ENCODE peak calls at places on chromosomes 12 and 14, in six cellular contexts. I, B, J, A, Y and E are unnamed samples.
A peak's percentile ranks its signal among the peaks of the same experiment; 100 is the strongest.

GRCh38 chr12:51986834-51987233 is 19.9 kb upstream of the TAMALIN start:
- DNase-seq in I (no peak), B (no peak), J (no peak), A (no peak), Y (no peak), E (no peak)

GRCh38 chr14:69484444-69485113 is at the start of gene PLEKHD1:
- DNase-seq in I (peak; percentile 87), B (peak; percentile 18), J (peak; percentile 56), A (peak; percentile 13), Y (no peak), E (peak; percentile 80)

GRCh38 chr14:42192659-42193425 is 586.2 kb downstream of the LRFN5 start:
- DNase-seq in I (no peak), B (peak; percentile 65), J (peak; percentile 98), A (peak; percentile 99), Y (no peak), E (no peak)

GRCh38 chr14:90495357-90496276 is 98.8 kb downstream of the CALM1 start:
- DNase-seq in I (peak; percentile 28), B (no peak), J (peak; percentile 69), A (peak; percentile 75), Y (peak; percentile 45), E (peak; percentile 94)

GRCh38 chr12:63078911-63079310 is 72.1 kb downstream of the AVPR1A start:
- DNase-seq in I (no peak), B (no peak), J (no peak), A (no peak), Y (no peak), E (peak; percentile 20)

GRCh38 chr14:91568626-91569025 is 58.5 kb upstream of the PPP4R3A start:
- DNase-seq in I (no peak), B (no peak), J (peak; percentile 21), A (no peak), Y (no peak), E (no peak)

GRCh38 chr14:39315859-39316444 is 82.2 kb downstream of the MIA2 start:
- DNase-seq in I (no peak), B (no peak), J (no peak), A (no peak), Y (no peak), E (peak; percentile 73)

GRCh38 chr14:56199095-56199975 is 81.1 kb downstream of the PELI2 start:
- DNase-seq in I (no peak), B (no peak), J (no peak), A (peak; percentile 97), Y (no peak), E (no peak)

GRCh38 chr14:23604675-23605170 is 26.1 kb upstream of the JPH4 start:
- DNase-seq in I (no peak), B (no peak), J (no peak), A (no peak), Y (no peak), E (no peak)

GRCh38 chr14:49405291-49405690 is 180.9 kb downstream of the RPS29 start:
- DNase-seq in I (no peak), B (no peak), J (peak; percentile 52), A (peak; percentile 50), Y (no peak), E (no peak)

GRCh38 chr12:119621878-119622277 is 28.3 kb downstream of the TMEM233 start:
- DNase-seq in I (no peak), B (no peak), J (no peak), A (peak; percentile 2), Y (no peak), E (no peak)

GRCh38 chr12:100279612-100280244 is 12.8 kb downstream of the SCYL2 start:
- DNase-seq in I (no peak), B (no peak), J (no peak), A (peak; percentile 11), Y (no peak), E (peak; percentile 30)

GRCh38 chr12:71969330-71969729 is 30.7 kb downstream of the TPH2 start:
- DNase-seq in I (no peak), B (no peak), J (no peak), A (no peak), Y (no peak), E (no peak)

GRCh38 chr12:50287271-50287670 is 4.0 kb upstream of the LIMA1 start:
- DNase-seq in I (no peak), B (no peak), J (no peak), A (no peak), Y (no peak), E (no peak)

GRCh38 chr14:54046250-54046649 is 89.6 kb upstream of the BMP4 start:
- DNase-seq in I (no peak), B (no peak), J (no peak), A (no peak), Y (no peak), E (no peak)

GRCh38 chr14:73591690-73592448 is at the start of gene ACOT4:
- DNase-seq in I (peak; percentile 77), B (no peak), J (peak; percentile 65), A (peak; percentile 46), Y (no peak), E (peak; percentile 50)

GRCh38 chr14:39426605-39427004 is 5.6 kb downstream of the FBXO33 start:
- DNase-seq in I (peak; percentile 6), B (no peak), J (peak; percentile 60), A (peak; percentile 80), Y (peak; percentile 21), E (no peak)

GRCh38 chr12:105922670-105923102 is 216.1 kb downstream of the NUAK1 start:
- DNase-seq in I (no peak), B (no peak), J (peak; percentile 77), A (peak; percentile 83), Y (no peak), E (no peak)

GRCh38 chr12:54214553-54215374 is 26.0 kb upstream of the SMUG1 start:
- DNase-seq in I (peak; percentile 92), B (peak; percentile 85), J (peak; percentile 90), A (peak; percentile 97), Y (peak; percentile 93), E (peak; percentile 97)

GRCh38 chr12:54216580-54217308 is 28.0 kb upstream of the SMUG1 start:
- DNase-seq in I (peak; percentile 87), B (peak; percentile 86), J (peak; percentile 88), A (peak; percentile 89), Y (peak; percentile 83), E (peak; percentile 94)

GRCh38 chr12:54217309-54217661 is 28.5 kb upstream of the SMUG1 start:
- DNase-seq in I (peak; percentile 42), B (no peak), J (no peak), A (no peak), Y (no peak), E (no peak)

GRCh38 chr12:54217774-54218221 is 29.0 kb upstream of the SMUG1 start:
- DNase-seq in I (no peak), B (no peak), J (no peak), A (peak; percentile 50), Y (peak; percentile 39), E (peak; percentile 86)

DNA sequence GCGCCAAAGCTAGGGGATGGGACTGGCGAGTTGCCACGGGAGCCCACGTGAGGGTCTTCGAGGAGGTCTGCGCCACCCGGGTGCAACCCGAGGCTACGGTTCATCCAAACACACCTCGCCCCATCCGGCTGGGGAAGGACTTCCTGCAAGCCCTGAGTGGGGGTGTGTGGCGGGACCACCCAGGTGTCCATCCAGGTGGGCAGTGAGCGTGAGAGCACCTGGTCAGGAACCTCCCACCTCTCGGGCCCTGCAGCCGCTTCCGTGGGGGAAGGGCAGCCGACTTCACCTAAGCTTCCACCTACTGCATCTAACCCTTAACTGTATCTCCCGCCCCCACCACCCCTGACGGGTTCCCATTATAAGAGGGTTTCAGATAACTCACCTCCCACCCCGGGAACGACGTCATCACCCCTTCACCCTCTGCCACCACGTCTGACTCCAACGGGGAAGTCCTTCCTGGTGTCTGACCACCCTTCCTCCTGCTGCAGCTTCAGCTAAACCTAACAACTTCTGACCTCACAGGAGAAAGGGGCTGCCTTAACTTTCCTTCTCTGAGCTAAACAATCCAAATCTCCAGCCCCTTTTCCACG is 27.3 kb upstream of the SMUG1 start:
- DNase-seq in I (no peak), B (no peak), J (no peak), A (no peak), Y (no peak), E (no peak)
- TF ChIP-seq EZH2phosphoT487 in I (no peak), B (no peak), J (no peak), A (no peak), Y (no peak), E (no peak)

DNA sequence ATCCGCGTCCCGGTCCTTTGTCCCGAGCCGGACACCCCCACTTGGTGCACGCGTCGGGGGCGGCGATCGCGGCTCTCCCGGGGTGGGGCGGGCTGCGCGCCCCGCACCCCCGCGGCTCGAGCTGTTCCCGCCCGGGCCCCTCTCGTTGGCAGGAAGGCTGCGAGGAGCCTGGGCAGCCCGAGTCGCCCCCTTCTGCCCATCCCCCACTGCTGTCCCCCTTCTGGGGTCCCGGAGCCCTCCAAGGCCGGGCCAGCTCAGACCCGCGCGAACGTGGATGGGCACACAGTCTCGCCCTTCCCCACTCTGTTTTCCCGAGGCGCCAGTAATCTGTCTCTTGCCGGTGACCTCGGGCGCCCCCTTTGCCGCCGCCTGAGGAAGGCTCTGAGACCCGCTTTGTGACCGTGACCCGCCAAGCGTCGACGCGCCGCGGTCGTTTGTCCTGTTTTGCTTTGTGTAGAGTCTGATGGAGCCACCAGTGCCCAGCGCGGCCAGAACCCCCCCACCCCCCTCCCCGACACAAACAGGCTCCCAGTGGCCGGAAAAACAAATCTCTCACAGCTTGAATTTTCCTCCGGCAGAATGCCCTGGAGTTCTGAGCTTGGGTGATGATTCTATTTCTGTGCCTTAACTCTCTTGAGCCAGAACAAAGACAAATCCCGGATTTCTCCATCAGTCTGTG is 610 bp downstream of the C14orf132 start:
- DNase-seq in I (peak; percentile 78), B (no peak), J (no peak), A (peak; percentile 64), Y (no peak), E (peak; percentile 69)
- H3K9ac ChIP-seq in I (peak overlapping the region; percentile 90), B (peak overlapping the region; percentile 63), J (no peak overlapping the region), A (peak overlapping the region; percentile 91), Y (peak overlapping the region; percentile 42), E (no peak overlapping the region)

DNA sequence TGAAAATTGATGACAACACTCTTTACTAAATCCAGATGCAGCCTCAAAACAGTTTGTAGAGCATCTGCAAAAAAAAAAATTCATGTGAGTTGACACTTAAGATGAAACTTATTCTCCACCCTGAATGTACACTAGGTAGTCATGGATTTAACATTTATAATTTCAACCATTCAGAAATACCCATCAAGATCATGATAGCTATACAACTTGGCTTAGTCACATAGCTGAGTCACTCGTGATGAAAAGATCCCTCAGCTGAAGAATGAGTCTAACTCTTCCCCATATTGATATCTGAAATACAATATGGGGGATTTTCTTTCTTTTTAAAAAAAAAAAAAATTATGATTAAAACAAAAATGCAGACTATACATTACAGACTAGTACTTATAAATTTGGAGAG is 104.8 kb upstream of the PLEKHG7 start:
- DNase-seq in I (no peak), B (no peak), J (peak; percentile 78), A (peak; percentile 84), Y (no peak), E (no peak)
- TF ChIP-seq EZH2phosphoT487 in I (no peak), B (no peak), J (no peak), A (no peak), Y (no peak), E (no peak)

GRCh38 chr12:111745201-111745600 is 21.5 kb upstream of the ALDH2 start:
- DNase-seq in I (no peak), B (no peak), J (no peak), A (no peak), Y (no peak), E (no peak)

DNA sequence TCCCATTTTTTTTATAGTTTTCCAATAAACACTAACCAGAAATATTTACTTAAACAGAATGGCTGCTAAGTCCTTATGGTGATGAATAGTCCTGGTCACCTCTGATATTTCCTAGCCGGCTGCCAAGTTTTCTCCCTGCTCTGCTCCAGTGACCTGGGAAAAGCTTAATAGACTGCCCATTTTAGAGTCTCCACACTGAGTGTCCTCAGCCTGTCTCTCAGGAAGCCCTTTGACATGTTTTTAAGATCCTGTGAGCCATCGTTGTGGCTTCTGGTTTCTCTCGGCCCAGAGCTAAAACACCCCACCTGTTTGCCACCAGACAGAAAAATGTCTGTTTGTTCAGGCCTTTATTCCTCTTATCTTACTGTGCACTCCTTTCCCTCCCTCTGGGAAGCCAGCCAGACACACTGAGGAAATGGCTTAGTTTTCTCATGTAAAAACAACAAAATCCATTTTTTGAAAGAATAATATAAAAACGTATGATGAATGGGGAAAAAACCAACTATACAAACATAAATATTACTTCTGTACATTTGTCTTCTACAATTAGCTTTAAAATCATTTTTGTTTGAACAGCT is 25.4 kb upstream of the ALDH2 start:
- DNase-seq in I (peak; percentile 55), B (no peak), J (peak; percentile 61), A (no peak), Y (no peak), E (no peak)
- H3K9ac ChIP-seq in I (no peak overlapping the region), B (no peak overlapping the region), J (no peak overlapping the region), A (no peak overlapping the region), Y (no peak overlapping the region), E (no peak overlapping the region)